ENCODE peak calls at places on chromosome 14, in five cellular contexts. E is fibroblast of lung, A is hepatocyte, X is neural progenitor cell, P is GM12878. C is an unnamed sample.

GRCh38 chr14:74495356-74495755 is 1.8 kb downstream of the ISCA2 start:
- DNase-seq in E (no peak), P (no peak), A (no peak), X (no peak), C (no peak)

GRCh38 chr14:72291908-72292688 is 359.9 kb downstream of the RGS6 start:
- DNase-seq in A (peak), E (peak), P (peak), X (peak), C (peak)

GRCh38 chr14:95577875-95578274 is 43.0 kb downstream of the GLRX5 start:
- DNase-seq in P (no peak), E (no peak), A (no peak), X (no peak), C (no peak)

GRCh38 chr14:89507521-89507920 is 90.5 kb upstream of the FOXN3 start:
- DNase-seq in X (no peak), A (no peak), P (peak), E (peak), C (no peak)

GRCh38 chr14:29911815-29912214 is 15.8 kb downstream of the PRKD1 start:
- DNase-seq in X (no peak), P (no peak), A (no peak), E (no peak), C (no peak)

GRCh38 chr14:77099425-77100167 is 1.5 kb downstream of the CIPC start:
- DNase-seq in A (peak), E (peak), P (no peak), X (no peak), C (no peak)

GRCh38 chr14:94673781-94674231 is 61.6 kb downstream of the SERPINA3 start:
- DNase-seq in A (no peak), P (no peak), X (no peak), E (peak), C (no peak)

GRCh38 chr14:36091096-36091495 is 85.4 kb downstream of the PTCSC3 start:
- DNase-seq in P (peak), X (no peak), A (peak), E (peak), C (no peak)

GRCh38 chr14:101874001-101874400 is 90.4 kb upstream of the DYNC1H1 start:
- DNase-seq in A (no peak), P (no peak), X (no peak), E (no peak), C (no peak)

GRCh38 chr14:36835145-36835544 is 173.5 kb downstream of the PAX9 start:
- DNase-seq in A (no peak), P (no peak), E (no peak), X (peak), C (no peak)

GRCh38 chr14:25680934-25681333 is 631.0 kb upstream of the STXBP6 start:
- DNase-seq in E (no peak), X (no peak), A (no peak), P (no peak), C (no peak)

GRCh38 chr14:51328089-51328941 is 88.3 kb downstream of the TMX1 start:
- DNase-seq in X (no peak), E (peak), P (no peak), A (no peak), C (peak)

GRCh38 chr14:59829941-59830734 is 40.4 kb downstream of the RTN1 start:
- DNase-seq in P (no peak), X (no peak), E (no peak), A (no peak), C (no peak)

GRCh38 chr14:32473476-32473875 is 144.4 kb downstream of the AKAP6 start:
- DNase-seq in X (no peak), P (no peak), E (no peak), A (peak), C (no peak)

GRCh38 chr14:87944987-87945604 is 47.9 kb downstream of the GALC start:
- DNase-seq in X (peak), E (peak), A (peak), P (no peak), C (no peak)
- TF ChIP-seq CTCF in X (peak), E (peak), A (peak), P (peak), C (peak)

DNA sequence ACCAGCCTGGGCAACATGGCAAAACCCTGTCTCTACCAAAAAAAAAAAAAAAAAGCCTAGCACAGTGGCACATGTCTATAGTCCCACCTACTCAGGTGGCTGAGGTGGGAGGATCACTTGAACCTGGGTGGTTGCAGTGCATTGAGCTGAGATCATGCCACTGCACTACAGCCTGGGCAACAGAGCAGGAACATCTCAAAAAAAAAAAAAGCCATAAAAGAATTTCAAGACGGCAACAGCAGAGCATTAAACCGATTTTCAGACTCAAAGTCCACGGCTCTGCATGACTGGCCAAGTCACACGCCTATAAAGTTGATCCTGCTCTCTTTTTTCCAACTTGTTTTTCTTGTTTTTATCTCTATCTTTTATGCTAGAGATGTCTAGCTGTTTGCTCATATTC is 45.3 kb downstream of the FBXO34 start:
- DNase-seq in E (no peak), X (no peak), A (peak), P (no peak), C (no peak)
- H3K4me2 ChIP-seq in E (no peak), X (no peak), A (peak), P (no peak), C (no peak)

DNA sequence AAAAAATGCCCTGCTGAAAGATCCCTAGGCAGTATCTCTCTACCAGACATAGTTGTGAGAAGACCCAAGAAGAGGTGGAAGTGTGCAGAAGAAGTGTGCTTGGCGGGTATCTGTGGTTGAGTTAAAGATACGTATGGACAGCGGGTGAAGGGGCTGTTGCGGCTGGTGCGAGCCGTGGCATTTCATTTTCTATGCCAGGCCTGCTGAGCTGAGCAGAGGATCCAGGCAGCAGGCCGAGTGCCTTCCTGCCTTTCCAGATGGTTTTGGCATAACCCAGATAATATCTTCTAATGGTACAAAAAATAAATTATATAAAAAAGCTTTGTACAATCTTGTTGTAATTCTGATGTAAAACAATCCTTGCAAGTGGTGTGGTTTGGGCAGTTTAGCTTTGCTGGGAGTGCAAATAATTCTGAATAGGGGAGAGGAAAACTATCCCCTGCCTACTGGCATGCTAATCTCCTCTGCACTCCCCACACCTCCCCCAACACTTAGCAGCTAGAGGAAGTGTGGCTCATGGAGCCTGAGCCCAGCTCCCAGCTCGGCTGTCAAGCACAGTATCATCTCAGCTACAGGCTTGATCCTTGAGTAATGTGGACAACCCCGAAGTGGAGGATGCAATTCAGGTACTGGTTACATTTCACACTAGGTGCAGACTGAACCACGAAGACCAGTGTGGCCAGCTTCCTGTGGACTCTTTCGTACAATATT is 168.9 kb downstream of the VRK1 start:
- DNase-seq in P (no peak), A (no peak), E (no peak), X (peak), C (no peak)
- H2AFZ ChIP-seq in P (no peak), A (no peak), E (no peak), X (no peak), C (no peak)

GRCh38 chr14:100816286-100816949 is 9.5 kb upstream of the MEG3 start:
- DNase-seq in P (no peak), E (no peak), X (no peak), A (peak), C (no peak)
- TF ChIP-seq CTCF in P (no peak), E (no peak), X (no peak), A (no peak), C (no peak)

GRCh38 chr14:53109688-53110041 is 43.5 kb downstream of the DDHD1 start:
- DNase-seq in A (no peak), E (no peak), X (no peak), P (peak), C (no peak)
- H3K4me2 ChIP-seq in A (no peak), E (no peak), X (no peak), P (peak), C (peak)

GRCh38 chr14:70855486-70855885 is 46.2 kb upstream of the MAP3K9 start:
- DNase-seq in A (no peak), P (no peak), E (no peak), X (no peak), C (no peak)

GRCh38 chr14:70858641-70859040 is 48.6 kb upstream of the PCNX1 start:
- DNase-seq in X (peak), P (no peak), E (no peak), A (no peak), C (no peak)

GRCh38 chr14:70857499-70857895 is 48.2 kb upstream of the MAP3K9 start:
- DNase-seq in E (no peak), A (no peak), X (no peak), P (no peak), C (no peak)

DNA sequence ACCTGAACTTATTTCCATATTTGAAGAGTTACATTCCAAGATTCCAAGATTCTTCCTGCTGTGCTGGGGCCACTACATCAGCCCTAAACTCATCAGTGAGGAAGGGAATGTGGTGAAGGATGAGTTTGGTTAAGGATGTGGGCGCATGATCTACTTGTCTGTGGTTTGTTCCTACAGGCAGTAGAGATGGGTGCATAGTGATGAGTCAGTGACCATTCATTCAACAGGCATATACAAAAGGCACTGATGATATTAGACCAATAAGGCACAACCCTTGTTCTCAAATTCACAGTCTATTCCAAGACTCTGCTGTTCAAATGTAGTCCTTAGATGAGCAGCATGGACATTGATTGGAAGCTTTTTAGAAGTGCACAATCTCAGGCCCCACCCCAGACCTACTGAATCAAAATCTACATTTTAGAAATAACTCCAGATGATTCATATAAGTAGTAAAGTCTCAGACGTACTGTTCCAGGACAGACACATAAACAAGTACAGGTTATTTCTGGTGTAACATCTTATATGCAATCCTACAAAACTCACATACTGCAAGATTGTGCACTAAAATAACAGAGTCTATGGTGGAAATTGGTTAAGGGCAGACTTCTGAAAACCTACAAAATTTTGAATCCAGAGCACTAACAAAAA is 47.7 kb upstream of the MAP3K9 start:
- DNase-seq in X (no peak), A (no peak), P (no peak), E (peak), C (no peak)
- H2AFZ ChIP-seq in X (no peak), A (no peak), P (no peak), E (no peak), C (no peak)